ENCODE peak calls at places on chromosomes 2 and 18, in ten cellular contexts. One of them, this sample, is unnamed.

GRCh38 chr18:80200932-80201672 is 46.2 kb downstream of the PARD6G start:
- DNase-seq in ovary: no peak
- DNase-seq in epithelial cell of esophagus: no peak
- DNase-seq in mucosa of descending colon: no peak
- DNase-seq in astrocyte of the spinal cord: peak
- DNase-seq in fibroblast of mammary gland: no peak
- DNase-seq in AG09309: no peak
- DNase-seq in psoas muscle: no peak
- DNase-seq in fibroblast of the aortic adventitia: no peak
- DNase-seq in thoracic aorta: no peak
- DNase-seq in this sample: no peak

GRCh38 chr2:42008241-42008911 is 39.4 kb upstream of the PKDCC start:
- DNase-seq in thoracic aorta: no peak
- DNase-seq in psoas muscle: no peak
- DNase-seq in epithelial cell of esophagus: peak
- DNase-seq in mucosa of descending colon: no peak
- DNase-seq in astrocyte of the spinal cord: no peak
- DNase-seq in fibroblast of mammary gland: peak
- DNase-seq in fibroblast of the aortic adventitia: peak
- DNase-seq in ovary: no peak
- DNase-seq in AG09309: no peak
- DNase-seq in this sample: no peak

GRCh38 chr18:45825258-45825744 is at the start of gene SIGLEC15:
- DNase-seq in astrocyte of the spinal cord: no peak
- DNase-seq in psoas muscle: no peak
- DNase-seq in mucosa of descending colon: no peak
- DNase-seq in epithelial cell of esophagus: no peak
- DNase-seq in ovary: no peak
- DNase-seq in AG09309: no peak
- DNase-seq in fibroblast of mammary gland: no peak
- DNase-seq in thoracic aorta: no peak
- DNase-seq in fibroblast of the aortic adventitia: no peak
- DNase-seq in this sample: no peak

GRCh38 chr2:27903649-27904544 is 13.4 kb downstream of the BABAM2 start:
- DNase-seq in AG09309: no peak
- DNase-seq in fibroblast of mammary gland: peak
- DNase-seq in ovary: no peak
- DNase-seq in fibroblast of the aortic adventitia: no peak
- DNase-seq in thoracic aorta: no peak
- DNase-seq in epithelial cell of esophagus: peak
- DNase-seq in psoas muscle: no peak
- DNase-seq in astrocyte of the spinal cord: peak
- DNase-seq in mucosa of descending colon: no peak
- DNase-seq in this sample: no peak

GRCh38 chr2:75431757-75432156 is 129.0 kb downstream of the EVA1A start:
- DNase-seq in AG09309: no peak
- DNase-seq in fibroblast of the aortic adventitia: no peak
- DNase-seq in psoas muscle: no peak
- DNase-seq in mucosa of descending colon: no peak
- DNase-seq in astrocyte of the spinal cord: no peak
- DNase-seq in epithelial cell of esophagus: no peak
- DNase-seq in ovary: no peak
- DNase-seq in fibroblast of mammary gland: no peak
- DNase-seq in thoracic aorta: no peak
- DNase-seq in this sample: no peak

GRCh38 chr2:176109955-176110345 is 2.9 kb downstream of the HOXD11 start:
- DNase-seq in ovary: no peak
- DNase-seq in psoas muscle: no peak
- DNase-seq in epithelial cell of esophagus: no peak
- DNase-seq in mucosa of descending colon: no peak
- DNase-seq in thoracic aorta: no peak
- DNase-seq in fibroblast of mammary gland: no peak
- DNase-seq in fibroblast of the aortic adventitia: no peak
- DNase-seq in AG09309: no peak
- DNase-seq in astrocyte of the spinal cord: no peak
- DNase-seq in this sample: no peak

GRCh38 chr2:174835797-174836255 is 71.6 kb upstream of the CHRNA1 start:
- DNase-seq in mucosa of descending colon: no peak
- DNase-seq in ovary: no peak
- DNase-seq in thoracic aorta: no peak
- DNase-seq in psoas muscle: no peak
- DNase-seq in epithelial cell of esophagus: peak
- DNase-seq in astrocyte of the spinal cord: peak
- DNase-seq in AG09309: peak
- DNase-seq in fibroblast of the aortic adventitia: peak
- DNase-seq in fibroblast of mammary gland: peak
- DNase-seq in this sample: no peak

GRCh38 chr18:21686282-21687105 is 18.1 kb downstream of the ABHD3 start:
- DNase-seq in astrocyte of the spinal cord: no peak
- DNase-seq in epithelial cell of esophagus: no peak
- DNase-seq in fibroblast of mammary gland: peak
- DNase-seq in thoracic aorta: no peak
- DNase-seq in mucosa of descending colon: no peak
- DNase-seq in ovary: no peak
- DNase-seq in psoas muscle: no peak
- DNase-seq in AG09309: no peak
- DNase-seq in fibroblast of the aortic adventitia: peak
- DNase-seq in this sample: no peak

GRCh38 chr2:201244829-201245228 is 15.5 kb upstream of the CASP8 start:
- DNase-seq in astrocyte of the spinal cord: no peak
- DNase-seq in epithelial cell of esophagus: no peak
- DNase-seq in fibroblast of mammary gland: no peak
- DNase-seq in thoracic aorta: no peak
- DNase-seq in AG09309: no peak
- DNase-seq in psoas muscle: no peak
- DNase-seq in fibroblast of the aortic adventitia: no peak
- DNase-seq in ovary: no peak
- DNase-seq in mucosa of descending colon: no peak
- DNase-seq in this sample: no peak

GRCh38 chr2:11286749-11287148 is 57.7 kb downstream of the ROCK2 start:
- DNase-seq in psoas muscle: no peak
- DNase-seq in astrocyte of the spinal cord: no peak
- DNase-seq in ovary: no peak
- DNase-seq in fibroblast of the aortic adventitia: peak
- DNase-seq in mucosa of descending colon: no peak
- DNase-seq in thoracic aorta: no peak
- DNase-seq in fibroblast of mammary gland: peak
- DNase-seq in AG09309: no peak
- DNase-seq in epithelial cell of esophagus: peak
- DNase-seq in this sample: no peak

GRCh38 chr2:217060516-217060915 is 200.7 kb upstream of the TNP1 start:
- DNase-seq in mucosa of descending colon: no peak
- DNase-seq in fibroblast of mammary gland: no peak
- DNase-seq in AG09309: no peak
- DNase-seq in astrocyte of the spinal cord: no peak
- DNase-seq in fibroblast of the aortic adventitia: no peak
- DNase-seq in psoas muscle: no peak
- DNase-seq in thoracic aorta: no peak
- DNase-seq in ovary: no peak
- DNase-seq in epithelial cell of esophagus: no peak
- DNase-seq in this sample: no peak

GRCh38 chr2:36355157-36355889 is at the start of gene CRIM1:
- DNase-seq in mucosa of descending colon: peak
- DNase-seq in ovary: peak
- DNase-seq in AG09309: peak
- DNase-seq in fibroblast of mammary gland: peak
- DNase-seq in thoracic aorta: peak
- DNase-seq in epithelial cell of esophagus: peak
- DNase-seq in astrocyte of the spinal cord: peak
- DNase-seq in psoas muscle: peak
- DNase-seq in fibroblast of the aortic adventitia: peak
- DNase-seq in this sample: peak

GRCh38 chr2:207397917-207398655 is 131.7 kb upstream of the CREB1 start:
- DNase-seq in AG09309: no peak
- DNase-seq in ovary: no peak
- DNase-seq in epithelial cell of esophagus: no peak
- DNase-seq in astrocyte of the spinal cord: no peak
- DNase-seq in thoracic aorta: no peak
- DNase-seq in psoas muscle: no peak
- DNase-seq in mucosa of descending colon: no peak
- DNase-seq in fibroblast of mammary gland: no peak
- DNase-seq in fibroblast of the aortic adventitia: no peak
- DNase-seq in this sample: no peak

GRCh38 chr2:45264227-45265225 is 255.3 kb upstream of the SIX2 start:
- DNase-seq in thoracic aorta: no peak
- DNase-seq in fibroblast of mammary gland: peak
- DNase-seq in ovary: no peak
- DNase-seq in mucosa of descending colon: no peak
- DNase-seq in fibroblast of the aortic adventitia: no peak
- DNase-seq in epithelial cell of esophagus: no peak
- DNase-seq in psoas muscle: no peak
- DNase-seq in AG09309: no peak
- DNase-seq in astrocyte of the spinal cord: peak
- DNase-seq in this sample: no peak

GRCh38 chr2:45083175-45083574 is 73.9 kb upstream of the SIX2 start:
- DNase-seq in epithelial cell of esophagus: no peak
- DNase-seq in AG09309: no peak
- DNase-seq in psoas muscle: no peak
- DNase-seq in ovary: no peak
- DNase-seq in fibroblast of the aortic adventitia: no peak
- DNase-seq in astrocyte of the spinal cord: no peak
- DNase-seq in thoracic aorta: no peak
- DNase-seq in mucosa of descending colon: no peak
- DNase-seq in fibroblast of mammary gland: peak
- DNase-seq in this sample: no peak

GRCh38 chr18:10690376-10690775 is 164.5 kb downstream of the NAPG start:
- DNase-seq in mucosa of descending colon: no peak
- DNase-seq in ovary: no peak
- DNase-seq in thoracic aorta: no peak
- DNase-seq in astrocyte of the spinal cord: no peak
- DNase-seq in fibroblast of the aortic adventitia: no peak
- DNase-seq in fibroblast of mammary gland: no peak
- DNase-seq in AG09309: no peak
- DNase-seq in epithelial cell of esophagus: no peak
- DNase-seq in psoas muscle: no peak
- DNase-seq in this sample: no peak

GRCh38 chr2:42186378-42186777 is 17.2 kb downstream of the EML4 start:
- DNase-seq in mucosa of descending colon: no peak
- DNase-seq in epithelial cell of esophagus: no peak
- DNase-seq in fibroblast of the aortic adventitia: peak
- DNase-seq in AG09309: no peak
- DNase-seq in astrocyte of the spinal cord: no peak
- DNase-seq in ovary: no peak
- DNase-seq in fibroblast of mammary gland: no peak
- DNase-seq in thoracic aorta: no peak
- DNase-seq in psoas muscle: no peak
- DNase-seq in this sample: no peak

GRCh38 chr2:148531175-148532048 is 113.1 kb upstream of the EPC2 start:
- DNase-seq in fibroblast of mammary gland: no peak
- DNase-seq in ovary: no peak
- DNase-seq in thoracic aorta: no peak
- DNase-seq in mucosa of descending colon: no peak
- DNase-seq in epithelial cell of esophagus: no peak
- DNase-seq in psoas muscle: no peak
- DNase-seq in astrocyte of the spinal cord: no peak
- DNase-seq in fibroblast of the aortic adventitia: no peak
- DNase-seq in AG09309: no peak
- DNase-seq in this sample: no peak

GRCh38 chr2:98859323-98859722 is 76.7 kb downstream of the CRACDL start:
- DNase-seq in ovary: no peak
- DNase-seq in epithelial cell of esophagus: no peak
- DNase-seq in fibroblast of mammary gland: no peak
- DNase-seq in astrocyte of the spinal cord: no peak
- DNase-seq in thoracic aorta: no peak
- DNase-seq in mucosa of descending colon: no peak
- DNase-seq in fibroblast of the aortic adventitia: no peak
- DNase-seq in AG09309: no peak
- DNase-seq in psoas muscle: no peak
- DNase-seq in this sample: no peak
- TF ChIP-seq CTCF in ovary: no peak
- TF ChIP-seq CTCF in epithelial cell of esophagus: no peak
- TF ChIP-seq CTCF in fibroblast of mammary gland: no peak
- TF ChIP-seq CTCF in astrocyte of the spinal cord: no peak
- TF ChIP-seq CTCF in thoracic aorta: no peak
- TF ChIP-seq CTCF in mucosa of descending colon: no peak
- TF ChIP-seq CTCF in fibroblast of the aortic adventitia: no peak
- TF ChIP-seq CTCF in AG09309: no peak
- TF ChIP-seq CTCF in psoas muscle: no peak
- TF ChIP-seq CTCF in this sample: no peak

GRCh38 chr2:58812766-58813344 is 571.7 kb upstream of the FANCL start:
- DNase-seq in fibroblast of mammary gland: no peak
- DNase-seq in psoas muscle: no peak
- DNase-seq in mucosa of descending colon: no peak
- DNase-seq in fibroblast of the aortic adventitia: no peak
- DNase-seq in epithelial cell of esophagus: no peak
- DNase-seq in thoracic aorta: no peak
- DNase-seq in ovary: no peak
- DNase-seq in AG09309: no peak
- DNase-seq in astrocyte of the spinal cord: no peak
- DNase-seq in this sample: no peak
- TF ChIP-seq CTCF in fibroblast of mammary gland: no peak
- TF ChIP-seq CTCF in psoas muscle: no peak
- TF ChIP-seq CTCF in mucosa of descending colon: no peak
- TF ChIP-seq CTCF in fibroblast of the aortic adventitia: no peak
- TF ChIP-seq CTCF in epithelial cell of esophagus: no peak
- TF ChIP-seq CTCF in thoracic aorta: no peak
- TF ChIP-seq CTCF in ovary: no peak
- TF ChIP-seq CTCF in AG09309: no peak
- TF ChIP-seq CTCF in astrocyte of the spinal cord: no peak
- TF ChIP-seq CTCF in this sample: no peak

GRCh38 chr2:213151437-213152064 is at the start of gene IKZF2:
- DNase-seq in thoracic aorta: peak
- DNase-seq in mucosa of descending colon: peak
- DNase-seq in AG09309: peak
- DNase-seq in fibroblast of mammary gland: peak
- DNase-seq in psoas muscle: peak
- DNase-seq in fibroblast of the aortic adventitia: peak
- DNase-seq in epithelial cell of esophagus: peak
- DNase-seq in ovary: peak
- DNase-seq in astrocyte of the spinal cord: peak
- DNase-seq in this sample: peak
- TF ChIP-seq CTCF in thoracic aorta: no peak
- TF ChIP-seq CTCF in mucosa of descending colon: no peak
- TF ChIP-seq CTCF in AG09309: no peak
- TF ChIP-seq CTCF in fibroblast of mammary gland: no peak
- TF ChIP-seq CTCF in psoas muscle: no peak
- TF ChIP-seq CTCF in fibroblast of the aortic adventitia: no peak
- TF ChIP-seq CTCF in epithelial cell of esophagus: no peak
- TF ChIP-seq CTCF in ovary: no peak
- TF ChIP-seq CTCF in astrocyte of the spinal cord: no peak
- TF ChIP-seq CTCF in this sample: no peak

DNA sequence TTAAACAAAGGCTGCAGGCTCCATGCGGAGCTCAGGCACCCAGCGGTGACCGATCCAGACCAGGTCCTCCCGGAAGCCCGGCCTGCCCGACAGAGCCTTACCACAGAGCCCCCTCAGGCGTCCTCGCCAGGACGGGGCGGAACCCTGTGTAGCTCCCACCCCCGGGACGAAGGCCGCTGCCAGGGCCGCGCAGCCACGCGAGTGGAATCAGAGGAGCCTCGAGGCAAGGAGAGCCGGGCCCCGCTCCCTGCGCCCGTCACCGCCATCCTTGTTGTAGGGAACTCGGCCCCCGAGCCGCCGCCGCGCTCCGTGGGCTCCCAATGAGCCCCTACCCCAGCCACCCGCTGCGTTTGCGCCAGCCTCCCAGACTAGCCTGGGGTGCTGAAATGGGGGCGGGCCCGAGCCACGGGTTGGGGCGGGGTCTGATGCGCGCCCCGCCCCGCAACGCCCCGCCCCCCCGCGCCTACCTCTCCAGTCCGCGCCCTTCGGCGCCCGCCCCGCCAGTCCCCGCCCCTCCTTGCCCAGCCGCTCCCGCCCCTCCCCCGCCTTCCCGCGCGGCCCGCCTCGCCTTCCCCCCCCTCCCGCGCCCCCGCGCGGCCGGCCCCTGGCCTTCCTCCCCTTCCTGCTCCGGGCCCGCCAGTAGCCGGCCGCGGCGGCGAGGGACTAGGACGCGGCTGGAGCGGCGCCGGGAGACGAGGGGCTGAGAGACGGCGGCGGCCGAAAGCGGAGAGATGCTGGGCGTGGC is at the start of gene LIMS1:
- DNase-seq in AG09309: peak
- DNase-seq in fibroblast of mammary gland: peak
- DNase-seq in ovary: peak
- DNase-seq in astrocyte of the spinal cord: peak
- DNase-seq in fibroblast of the aortic adventitia: peak
- DNase-seq in thoracic aorta: peak
- DNase-seq in epithelial cell of esophagus: peak
- DNase-seq in mucosa of descending colon: peak
- DNase-seq in psoas muscle: peak
- DNase-seq in this sample: peak
- TF ChIP-seq CTCF in AG09309: no peak
- TF ChIP-seq CTCF in fibroblast of mammary gland: no peak
- TF ChIP-seq CTCF in ovary: no peak
- TF ChIP-seq CTCF in astrocyte of the spinal cord: no peak
- TF ChIP-seq CTCF in fibroblast of the aortic adventitia: no peak
- TF ChIP-seq CTCF in thoracic aorta: no peak
- TF ChIP-seq CTCF in epithelial cell of esophagus: no peak
- TF ChIP-seq CTCF in mucosa of descending colon: no peak
- TF ChIP-seq CTCF in psoas muscle: no peak
- TF ChIP-seq CTCF in this sample: no peak

This sample was measured in progenitor cell of endocrine pancreas.